ENCODE peak calls at places on chromosomes 5 and 9, in four cellular contexts. One of them, this sample, is unnamed.
A peak's percentile ranks its signal among the peaks of the same experiment; 100 is the strongest.

GRCh38 chr9:77011973-77012817 is 7.3 kb upstream of the FOXB2 start:
- DNase-seq in substantia nigra: no peak
- DNase-seq in activated CD8-positive, alpha-beta T cell treated with anti-CD3 and anti-CD28 coated beads for 36 hours: peak; percentile 79
- DNase-seq in NCI-H226: no peak
- DNase-seq in this sample: no peak

GRCh38 chr9:19154135-19154612 is 26.9 kb upstream of the PLIN2 start:
- DNase-seq in activated CD8-positive, alpha-beta T cell treated with anti-CD3 and anti-CD28 coated beads for 36 hours: no peak
- DNase-seq in NCI-H226: peak; percentile 99
- DNase-seq in substantia nigra: no peak
- DNase-seq in this sample: no peak

GRCh38 chr5:56169281-56169680 is 63.8 kb downstream of the ANKRD55 start:
- DNase-seq in substantia nigra: no peak
- DNase-seq in NCI-H226: no peak
- DNase-seq in activated CD8-positive, alpha-beta T cell treated with anti-CD3 and anti-CD28 coated beads for 36 hours: no peak
- DNase-seq in this sample: no peak

GRCh38 chr9:133468777-133469455 is 9.1 kb downstream of the CACFD1 start:
- DNase-seq in NCI-H226: no peak
- DNase-seq in substantia nigra: no peak
- DNase-seq in activated CD8-positive, alpha-beta T cell treated with anti-CD3 and anti-CD28 coated beads for 36 hours: no peak
- DNase-seq in this sample: no peak

GRCh38 chr9:136703231-136703870 is 9.0 kb upstream of the DIPK1B start:
- DNase-seq in NCI-H226: no peak
- DNase-seq in activated CD8-positive, alpha-beta T cell treated with anti-CD3 and anti-CD28 coated beads for 36 hours: no peak
- DNase-seq in substantia nigra: no peak
- DNase-seq in this sample: no peak

GRCh38 chr5:61768692-61769281 is 436.7 kb downstream of the ZSWIM6 start:
- DNase-seq in NCI-H226: peak; percentile 39
- DNase-seq in substantia nigra: no peak
- DNase-seq in activated CD8-positive, alpha-beta T cell treated with anti-CD3 and anti-CD28 coated beads for 36 hours: peak; percentile 38
- DNase-seq in this sample: no peak

GRCh38 chr5:179867476-179867875 is 8.9 kb upstream of the MRNIP start:
- DNase-seq in NCI-H226: no peak
- DNase-seq in substantia nigra: no peak
- DNase-seq in activated CD8-positive, alpha-beta T cell treated with anti-CD3 and anti-CD28 coated beads for 36 hours: no peak
- DNase-seq in this sample: no peak

GRCh38 chr9:108761530-108762347 is 94.0 kb downstream of the ACTL7B start:
- DNase-seq in substantia nigra: no peak
- DNase-seq in NCI-H226: no peak
- DNase-seq in activated CD8-positive, alpha-beta T cell treated with anti-CD3 and anti-CD28 coated beads for 36 hours: peak; percentile 51
- DNase-seq in this sample: peak; percentile 35

GRCh38 chr5:141878771-141879759 is 855 bp upstream of the PCDH1 start:
- DNase-seq in substantia nigra: peak; percentile 83
- DNase-seq in activated CD8-positive, alpha-beta T cell treated with anti-CD3 and anti-CD28 coated beads for 36 hours: peak; percentile 94
- DNase-seq in NCI-H226: peak; percentile 73
- DNase-seq in this sample: peak; percentile 87

GRCh38 chr9:7123743-7124142 is 366.0 kb downstream of the KDM4C start:
- DNase-seq in activated CD8-positive, alpha-beta T cell treated with anti-CD3 and anti-CD28 coated beads for 36 hours: no peak
- DNase-seq in substantia nigra: no peak
- DNase-seq in NCI-H226: no peak
- DNase-seq in this sample: no peak

GRCh38 chr5:139847091-139847490 is 51.5 kb downstream of the PSD2 start:
- DNase-seq in substantia nigra: no peak
- DNase-seq in NCI-H226: no peak
- DNase-seq in activated CD8-positive, alpha-beta T cell treated with anti-CD3 and anti-CD28 coated beads for 36 hours: no peak
- DNase-seq in this sample: no peak

GRCh38 chr5:140346348-140347221 is at the start of gene HBEGF:
- DNase-seq in NCI-H226: peak; percentile 91
- DNase-seq in activated CD8-positive, alpha-beta T cell treated with anti-CD3 and anti-CD28 coated beads for 36 hours: peak; percentile 65
- DNase-seq in substantia nigra: no peak
- DNase-seq in this sample: peak; percentile 66

GRCh38 chr9:74861773-74862172 is 25.9 kb downstream of the TRPM6 start:
- DNase-seq in substantia nigra: no peak
- DNase-seq in NCI-H226: peak; percentile 52
- DNase-seq in activated CD8-positive, alpha-beta T cell treated with anti-CD3 and anti-CD28 coated beads for 36 hours: no peak
- DNase-seq in this sample: no peak

GRCh38 chr9:68978054-68978453 is 35.9 kb downstream of the PRKACG start:
- DNase-seq in activated CD8-positive, alpha-beta T cell treated with anti-CD3 and anti-CD28 coated beads for 36 hours: no peak
- DNase-seq in NCI-H226: no peak
- DNase-seq in substantia nigra: no peak
- DNase-seq in this sample: no peak

GRCh38 chr5:490116-491094 is 33.8 kb downstream of the SLC9A3 start:
- DNase-seq in activated CD8-positive, alpha-beta T cell treated with anti-CD3 and anti-CD28 coated beads for 36 hours: no peak
- DNase-seq in NCI-H226: no peak
- DNase-seq in substantia nigra: no peak
- DNase-seq in this sample: no peak

GRCh38 chr5:123700624-123701023 is 188.6 kb downstream of the CSNK1G3 start:
- DNase-seq in substantia nigra: no peak
- DNase-seq in NCI-H226: peak; percentile 96
- DNase-seq in activated CD8-positive, alpha-beta T cell treated with anti-CD3 and anti-CD28 coated beads for 36 hours: no peak
- DNase-seq in this sample: no peak

GRCh38 chr9:8880031-8880430 is 1080.5 kb upstream of the DMAC1 start:
- DNase-seq in activated CD8-positive, alpha-beta T cell treated with anti-CD3 and anti-CD28 coated beads for 36 hours: no peak
- DNase-seq in substantia nigra: no peak
- DNase-seq in NCI-H226: no peak
- DNase-seq in this sample: no peak